ENCODE peak calls at places on chromosomes 4 and X, in ten cellular contexts. One of them, this sample, is unnamed.

GRCh38 chr4:185016101-185016940 is 2.0 kb upstream of the HELT start:
- DNase-seq in posterior cingulate gyrus: peak
- DNase-seq in naive B cell: no peak
- DNase-seq in stimulated activated CD4-positive, alpha-beta T cell treated with anti-CD3 and anti-CD28 coated beads, Interleukin-4, amount 100 ng/mL, for 4 hours: no peak
- DNase-seq in GM04504: no peak
- DNase-seq in iPS-NIHi11: no peak
- DNase-seq in T-cell: no peak
- DNase-seq in GM20000: no peak
- DNase-seq in substantia nigra: no peak
- DNase-seq in ovary: no peak
- DNase-seq in this sample: no peak

GRCh38 chrX:150146271-150146888 is 208.1 kb upstream of the EOLA2 start:
- DNase-seq in T-cell: no peak
- DNase-seq in naive B cell: no peak
- DNase-seq in substantia nigra: no peak
- DNase-seq in posterior cingulate gyrus: no peak
- DNase-seq in GM04504: no peak
- DNase-seq in stimulated activated CD4-positive, alpha-beta T cell treated with anti-CD3 and anti-CD28 coated beads, Interleukin-4, amount 100 ng/mL, for 4 hours: peak
- DNase-seq in iPS-NIHi11: no peak
- DNase-seq in ovary: no peak
- DNase-seq in GM20000: no peak
- DNase-seq in this sample: no peak

GRCh38 chr4:140996757-140997156 is 136.5 kb downstream of the RNF150 start:
- DNase-seq in iPS-NIHi11: peak
- DNase-seq in substantia nigra: no peak
- DNase-seq in GM04504: peak
- DNase-seq in stimulated activated CD4-positive, alpha-beta T cell treated with anti-CD3 and anti-CD28 coated beads, Interleukin-4, amount 100 ng/mL, for 4 hours: no peak
- DNase-seq in posterior cingulate gyrus: no peak
- DNase-seq in naive B cell: no peak
- DNase-seq in ovary: no peak
- DNase-seq in GM20000: no peak
- DNase-seq in T-cell: no peak
- DNase-seq in this sample: peak

GRCh38 chrX:17743913-17744312 is 6.6 kb downstream of the SCML1 start:
- DNase-seq in T-cell: no peak
- DNase-seq in substantia nigra: no peak
- DNase-seq in naive B cell: no peak
- DNase-seq in GM04504: no peak
- DNase-seq in iPS-NIHi11: no peak
- DNase-seq in GM20000: no peak
- DNase-seq in stimulated activated CD4-positive, alpha-beta T cell treated with anti-CD3 and anti-CD28 coated beads, Interleukin-4, amount 100 ng/mL, for 4 hours: no peak
- DNase-seq in ovary: no peak
- DNase-seq in posterior cingulate gyrus: no peak
- DNase-seq in this sample: no peak

GRCh38 chrX:10833299-10834169 is 213.1 kb upstream of the MID1 start:
- DNase-seq in GM04504: no peak
- DNase-seq in T-cell: no peak
- DNase-seq in GM20000: no peak
- DNase-seq in ovary: peak
- DNase-seq in posterior cingulate gyrus: peak
- DNase-seq in substantia nigra: no peak
- DNase-seq in naive B cell: no peak
- DNase-seq in stimulated activated CD4-positive, alpha-beta T cell treated with anti-CD3 and anti-CD28 coated beads, Interleukin-4, amount 100 ng/mL, for 4 hours: no peak
- DNase-seq in iPS-NIHi11: peak
- DNase-seq in this sample: no peak

GRCh38 chrX:115649461-115650063 is 88.6 kb downstream of the PLS3 start:
- DNase-seq in substantia nigra: no peak
- DNase-seq in GM04504: no peak
- DNase-seq in stimulated activated CD4-positive, alpha-beta T cell treated with anti-CD3 and anti-CD28 coated beads, Interleukin-4, amount 100 ng/mL, for 4 hours: no peak
- DNase-seq in naive B cell: no peak
- DNase-seq in T-cell: no peak
- DNase-seq in posterior cingulate gyrus: no peak
- DNase-seq in ovary: no peak
- DNase-seq in GM20000: no peak
- DNase-seq in iPS-NIHi11: no peak
- DNase-seq in this sample: no peak

GRCh38 chr4:87843936-87844335 is 11.2 kb downstream of the MEPE start:
- DNase-seq in naive B cell: no peak
- DNase-seq in iPS-NIHi11: no peak
- DNase-seq in T-cell: no peak
- DNase-seq in GM04504: peak
- DNase-seq in ovary: no peak
- DNase-seq in GM20000: no peak
- DNase-seq in posterior cingulate gyrus: no peak
- DNase-seq in substantia nigra: no peak
- DNase-seq in stimulated activated CD4-positive, alpha-beta T cell treated with anti-CD3 and anti-CD28 coated beads, Interleukin-4, amount 100 ng/mL, for 4 hours: no peak
- DNase-seq in this sample: peak

GRCh38 chr4:93897559-93897958 is 69.0 kb downstream of the ATOH1 start:
- DNase-seq in substantia nigra: no peak
- DNase-seq in naive B cell: no peak
- DNase-seq in stimulated activated CD4-positive, alpha-beta T cell treated with anti-CD3 and anti-CD28 coated beads, Interleukin-4, amount 100 ng/mL, for 4 hours: no peak
- DNase-seq in GM04504: no peak
- DNase-seq in GM20000: peak
- DNase-seq in iPS-NIHi11: peak
- DNase-seq in T-cell: no peak
- DNase-seq in ovary: no peak
- DNase-seq in posterior cingulate gyrus: no peak
- DNase-seq in this sample: no peak

GRCh38 chr4:101279377-101279871 is 67.9 kb downstream of the PPP3CA start:
- DNase-seq in T-cell: no peak
- DNase-seq in substantia nigra: no peak
- DNase-seq in GM20000: peak
- DNase-seq in ovary: peak
- DNase-seq in iPS-NIHi11: no peak
- DNase-seq in posterior cingulate gyrus: no peak
- DNase-seq in GM04504: peak
- DNase-seq in stimulated activated CD4-positive, alpha-beta T cell treated with anti-CD3 and anti-CD28 coated beads, Interleukin-4, amount 100 ng/mL, for 4 hours: no peak
- DNase-seq in naive B cell: peak
- DNase-seq in this sample: peak

GRCh38 chr4:1412376-1413220 is 6.4 kb upstream of the NKX1-1 start:
- DNase-seq in GM04504: no peak
- DNase-seq in naive B cell: no peak
- DNase-seq in iPS-NIHi11: peak
- DNase-seq in stimulated activated CD4-positive, alpha-beta T cell treated with anti-CD3 and anti-CD28 coated beads, Interleukin-4, amount 100 ng/mL, for 4 hours: no peak
- DNase-seq in GM20000: peak
- DNase-seq in ovary: no peak
- DNase-seq in substantia nigra: no peak
- DNase-seq in posterior cingulate gyrus: peak
- DNase-seq in T-cell: no peak
- DNase-seq in this sample: no peak

GRCh38 chr4:7029212-7029611 is 14.0 kb upstream of the TADA2B start:
- DNase-seq in posterior cingulate gyrus: peak
- DNase-seq in naive B cell: no peak
- DNase-seq in GM20000: no peak
- DNase-seq in iPS-NIHi11: no peak
- DNase-seq in substantia nigra: peak
- DNase-seq in T-cell: no peak
- DNase-seq in ovary: no peak
- DNase-seq in stimulated activated CD4-positive, alpha-beta T cell treated with anti-CD3 and anti-CD28 coated beads, Interleukin-4, amount 100 ng/mL, for 4 hours: no peak
- DNase-seq in GM04504: no peak
- DNase-seq in this sample: no peak

GRCh38 chr4:137394000-137394399 is 138.3 kb downstream of the PCDH18 start:
- DNase-seq in T-cell: no peak
- DNase-seq in GM04504: no peak
- DNase-seq in iPS-NIHi11: no peak
- DNase-seq in GM20000: no peak
- DNase-seq in naive B cell: no peak
- DNase-seq in stimulated activated CD4-positive, alpha-beta T cell treated with anti-CD3 and anti-CD28 coated beads, Interleukin-4, amount 100 ng/mL, for 4 hours: no peak
- DNase-seq in posterior cingulate gyrus: no peak
- DNase-seq in ovary: no peak
- DNase-seq in substantia nigra: no peak
- DNase-seq in this sample: no peak

GRCh38 chrX:154016366-154017076 is 3.2 kb downstream of the IRAK1 start:
- DNase-seq in T-cell: no peak
- DNase-seq in stimulated activated CD4-positive, alpha-beta T cell treated with anti-CD3 and anti-CD28 coated beads, Interleukin-4, amount 100 ng/mL, for 4 hours: no peak
- DNase-seq in substantia nigra: no peak
- DNase-seq in posterior cingulate gyrus: no peak
- DNase-seq in naive B cell: no peak
- DNase-seq in GM04504: no peak
- DNase-seq in iPS-NIHi11: no peak
- DNase-seq in GM20000: no peak
- DNase-seq in ovary: no peak
- DNase-seq in this sample: no peak

This sample was measured in GM04503.